ENCODE peak calls at places on chromosomes 12 and 14, in ten cellular contexts. L, O, G, V, Z, D, U, P, Q and R are unnamed samples.

GRCh38 chr12:26010293-26010821 is 51.9 kb downstream of the RASSF8 start:
- DNase-seq in D (no peak), Z (no peak), O (no peak), P (peak), U (no peak), Q (no peak), V (no peak), G (no peak), L (peak), R (no peak)

GRCh38 chr12:104571328-104571727 is 114.6 kb downstream of the CHST11 start:
- DNase-seq in U (no peak), O (no peak), D (no peak), P (no peak), G (no peak), V (no peak), Z (no peak), L (no peak), Q (no peak), R (no peak)

GRCh38 chr12:22729898-22730443 is 105.0 kb downstream of the ETNK1 start:
- DNase-seq in Q (peak), U (no peak), L (no peak), Z (no peak), V (no peak), P (peak), G (no peak), D (no peak), O (no peak), R (no peak)

GRCh38 chr12:116672842-116673516 is 64.9 kb downstream of the SPRING1 start:
- DNase-seq in D (no peak), V (no peak), U (no peak), O (no peak), G (no peak), L (no peak), Z (peak), P (no peak), Q (no peak), R (no peak)

GRCh38 chr14:88384653-88385205 is 728 bp upstream of the SPATA7 start:
- DNase-seq in Q (no peak), V (no peak), Z (no peak), L (no peak), P (peak), U (no peak), O (no peak), D (no peak), G (no peak), R (no peak)

GRCh38 chr12:2682301-2683282 is 112.2 kb upstream of the FKBP4 start:
- DNase-seq in O (no peak), Q (peak), U (peak), P (peak), V (peak), L (no peak), D (no peak), G (no peak), Z (peak), R (no peak)

GRCh38 chr14:102020058-102020971 is 55.9 kb downstream of the DYNC1H1 start:
- DNase-seq in Q (no peak), D (no peak), Z (peak), L (no peak), O (no peak), P (peak), U (no peak), V (no peak), G (peak), R (no peak)

GRCh38 chr14:73261075-73261474 is 23.8 kb downstream of the PAPLN start:
- DNase-seq in V (no peak), Z (no peak), G (no peak), D (no peak), Q (no peak), O (no peak), P (no peak), U (no peak), L (no peak), R (no peak)

GRCh38 chr14:51849095-51849494 is 11.3 kb upstream of the GNG2 start:
- DNase-seq in G (no peak), Q (no peak), D (no peak), P (peak), V (no peak), L (no peak), Z (no peak), U (no peak), O (no peak), R (peak)

GRCh38 chr14:68819260-68819691 is 26.4 kb upstream of the ZFP36L1 start:
- DNase-seq in G (no peak), L (no peak), V (no peak), U (peak), D (no peak), Z (no peak), Q (no peak), P (peak), O (no peak), R (no peak)

GRCh38 chr12:3304436-3305135 is 186.4 kb upstream of the PRMT8 start:
- DNase-seq in U (no peak), Z (no peak), L (peak), P (peak), D (no peak), Q (no peak), G (no peak), O (no peak), V (no peak), R (no peak)

GRCh38 chr14:20413785-20414117 is 450 bp upstream of the TEP1 start:
- DNase-seq in G (no peak), Q (peak), P (no peak), Z (no peak), U (no peak), L (no peak), D (no peak), O (no peak), V (no peak), R (no peak)

GRCh38 chr12:52873832-52874572 is 25.2 kb upstream of the KRT78 start:
- DNase-seq in G (peak), V (peak), L (peak), P (peak), Q (peak), D (peak), U (peak), O (no peak), Z (peak), R (no peak)

GRCh38 chr12:113285679-113286645 is 48.9 kb downstream of the SLC8B1 start:
- DNase-seq in P (no peak), Z (no peak), O (no peak), U (no peak), G (no peak), D (no peak), V (no peak), Q (no peak), L (no peak), R (no peak)

GRCh38 chr14:95961481-95961880 is 77.7 kb upstream of the C14orf132 start:
- DNase-seq in V (no peak), Q (no peak), G (no peak), O (no peak), P (no peak), L (no peak), Z (no peak), D (no peak), U (no peak), R (no peak)

GRCh38 chr14:37988472-37988871 is 219.2 kb upstream of the SSTR1 start:
- DNase-seq in G (no peak), D (no peak), P (peak), Z (no peak), Q (no peak), L (no peak), O (no peak), U (no peak), V (no peak), R (no peak)

GRCh38 chr12:6963016-6963731 is 7.3 kb downstream of the PHB2 start:
- DNase-seq in O (no peak), G (no peak), P (no peak), D (no peak), U (peak), V (no peak), Q (no peak), Z (no peak), L (no peak), R (no peak)

GRCh38 chr12:27549801-27550652 is 26.0 kb downstream of the PPFIBP1 start:
- DNase-seq in P (peak), Z (no peak), G (no peak), O (no peak), V (no peak), Q (peak), L (peak), D (no peak), U (peak), R (peak)

GRCh38 chr12:59046763-59047534 is 126.6 kb upstream of the LRIG3 start:
- DNase-seq in L (no peak), U (no peak), G (no peak), O (no peak), P (no peak), V (no peak), Q (no peak), D (no peak), Z (no peak), R (no peak)

GRCh38 chr14:105165134-105165704 is 3.4 kb downstream of the JAG2 start:
- DNase-seq in V (no peak), Z (no peak), D (no peak), O (no peak), L (no peak), U (no peak), G (no peak), P (no peak), Q (no peak), R (no peak)

GRCh38 chr12:46487567-46488131 is 115.1 kb upstream of the SLC38A2 start:
- DNase-seq in Z (no peak), D (no peak), U (no peak), Q (peak), L (no peak), G (no peak), V (no peak), O (no peak), P (no peak), R (no peak)

GRCh38 chr12:100401660-100402059 is 44.8 kb downstream of the SLC17A8 start:
- DNase-seq in U (no peak), L (peak), V (no peak), Q (no peak), D (no peak), P (peak), G (no peak), Z (no peak), O (no peak), R (no peak)

GRCh38 chr14:52876806-52877205 is 74.0 kb downstream of the FERMT2 start:
- DNase-seq in O (no peak), L (no peak), Q (no peak), P (no peak), V (no peak), D (no peak), G (no peak), Z (no peak), U (no peak), R (no peak)

GRCh38 chr12:101670007-101670671 is 27.3 kb upstream of the CHPT1 start:
- DNase-seq in L (peak), V (peak), G (no peak), Z (peak), U (no peak), D (no peak), P (peak), Q (peak), O (no peak), R (no peak)

GRCh38 chr12:47757840-47758583 is 668 bp downstream of the RAPGEF3 start:
- DNase-seq in Z (no peak), P (no peak), G (no peak), D (no peak), Q (no peak), V (no peak), U (peak), L (no peak), O (no peak), R (no peak)

GRCh38 chr12:119115296-119115905 is 63.3 kb upstream of the HSPB8 start:
- DNase-seq in G (no peak), D (no peak), L (no peak), O (peak), U (peak), Q (peak), Z (no peak), P (peak), V (no peak), R (no peak)

GRCh38 chr14:73458219-73458976 is at the start of gene NUMB:
- DNase-seq in P (peak), O (peak), D (peak), Q (peak), V (peak), Z (peak), L (peak), G (peak), U (peak), R (peak)

GRCh38 chr14:105700622-105701288 is 174.4 kb downstream of the TMEM121 start:
- DNase-seq in U (no peak), V (no peak), D (no peak), Z (no peak), L (no peak), P (no peak), O (no peak), G (no peak), Q (no peak), R (peak)

GRCh38 chr12:63944036-63944579 is 99.6 kb downstream of the SRGAP1 start:
- DNase-seq in L (no peak), O (no peak), G (no peak), V (no peak), Q (no peak), P (no peak), D (no peak), U (no peak), Z (no peak), R (no peak)